ENCODE peak calls at places on chromosome 17, in five cellular contexts. G is prostate gland, E is epithelial cell of prostate, W is tibial artery, Q is A673. P is an unnamed sample.

GRCh38 chr17:82300707-82301270 is 16.6 kb downstream of the CD7 start:
- DNase-seq in Q (peak), W (no peak), E (no peak), G (peak), P (no peak)

GRCh38 chr17:34361478-34362061 is 1.5 kb downstream of the CCL1 start:
- DNase-seq in E (peak), Q (peak), G (peak), W (peak), P (peak)

GRCh38 chr17:58344047-58344790 is 7.8 kb downstream of the SUPT4H1 start:
- DNase-seq in Q (no peak), E (no peak), G (no peak), W (no peak), P (no peak)

GRCh38 chr17:6589266-6589946 is 33.1 kb upstream of the PITPNM3 start:
- DNase-seq in G (no peak), Q (no peak), W (no peak), E (no peak), P (no peak)

GRCh38 chr17:76202516-76202915 is 37.8 kb downstream of the RNF157 start:
- DNase-seq in Q (peak), E (peak), W (no peak), G (no peak), P (no peak)

GRCh38 chr17:75032896-75033294 is 13.9 kb downstream of the ATP5PD start:
- DNase-seq in G (no peak), E (no peak), Q (peak), W (peak), P (no peak)

GRCh38 chr17:21171309-21171922 is 42.5 kb downstream of the TMEM11 start:
- DNase-seq in Q (no peak), G (no peak), E (no peak), W (no peak), P (no peak)

GRCh38 chr17:17472333-17472920 is 4.4 kb upstream of the MED9 start:
- DNase-seq in E (no peak), W (no peak), G (no peak), Q (no peak), P (no peak)

GRCh38 chr17:15048381-15048780 is 216.7 kb downstream of the PMP22 start:
- DNase-seq in E (no peak), Q (no peak), G (no peak), W (no peak), P (no peak)

GRCh38 chr17:28993645-28994426 is 12.0 kb downstream of the SEZ6 start:
- DNase-seq in W (no peak), G (no peak), E (no peak), Q (no peak), P (no peak)

GRCh38 chr17:57955183-57955952 is at the start of gene CUEDC1:
- DNase-seq in E (no peak), G (peak), W (peak), Q (peak), P (peak)

GRCh38 chr17:8062807-8063483 is 24.1 kb downstream of the ALOX15B start:
- DNase-seq in W (no peak), G (no peak), Q (no peak), E (no peak), P (no peak)

GRCh38 chr17:74599023-74599399 is 6.9 kb upstream of the CD300LD start:
- DNase-seq in G (no peak), E (no peak), Q (no peak), W (peak), P (no peak)

GRCh38 chr17:73226556-73227172 is 33.8 kb downstream of the COG1 start:
- DNase-seq in G (no peak), E (no peak), Q (no peak), W (no peak), P (no peak)

GRCh38 chr17:37732313-37732712 is 12.5 kb downstream of the HNF1B start:
- DNase-seq in E (no peak), Q (no peak), W (no peak), G (no peak), P (no peak)

GRCh38 chr17:7476474-7476873 is 3.0 kb downstream of the ZBTB4 start:
- DNase-seq in Q (no peak), G (no peak), W (no peak), E (peak), P (no peak)

GRCh38 chr17:44918006-44918405 is 2.7 kb upstream of the GFAP start:
- DNase-seq in G (no peak), Q (no peak), W (no peak), E (no peak), P (no peak)

GRCh38 chr17:49681336-49681735 is 3.4 kb upstream of the SPOP start:
- DNase-seq in G (no peak), E (no peak), W (no peak), Q (no peak), P (no peak)

GRCh38 chr17:17467720-17468119 is 9.1 kb upstream of the MED9 start:
- DNase-seq in G (no peak), Q (no peak), E (no peak), W (no peak), P (no peak)

GRCh38 chr17:81509687-81510523 is 2.7 kb downstream of the ACTG1 start:
- DNase-seq in Q (no peak), G (no peak), E (no peak), W (no peak), P (no peak)

GRCh38 chr17:20896153-20896649 is 146.6 kb downstream of the USP22 start:
- DNase-seq in G (no peak), E (no peak), W (no peak), Q (peak), P (peak)

GRCh38 chr17:37774508-37774907 is 29.6 kb upstream of the HNF1B start:
- DNase-seq in W (no peak), G (no peak), Q (no peak), E (no peak), P (no peak)

GRCh38 chr17:47287068-47287467 is 33.4 kb downstream of the ITGB3 start:
- DNase-seq in W (no peak), E (no peak), Q (no peak), G (no peak), P (no peak)

GRCh38 chr17:10631048-10631700 is 25.9 kb downstream of the MYH3 start:
- DNase-seq in G (no peak), W (no peak), Q (peak), E (no peak), P (no peak)

GRCh38 chr17:59839646-59840328 is 53.0 kb downstream of the TUBD1 start:
- DNase-seq in G (no peak), W (no peak), Q (no peak), E (no peak), P (no peak)

GRCh38 chr17:43949777-43950176 is 4.0 kb downstream of the PYY start:
- DNase-seq in E (no peak), W (no peak), Q (no peak), G (no peak), P (no peak)

DNA sequence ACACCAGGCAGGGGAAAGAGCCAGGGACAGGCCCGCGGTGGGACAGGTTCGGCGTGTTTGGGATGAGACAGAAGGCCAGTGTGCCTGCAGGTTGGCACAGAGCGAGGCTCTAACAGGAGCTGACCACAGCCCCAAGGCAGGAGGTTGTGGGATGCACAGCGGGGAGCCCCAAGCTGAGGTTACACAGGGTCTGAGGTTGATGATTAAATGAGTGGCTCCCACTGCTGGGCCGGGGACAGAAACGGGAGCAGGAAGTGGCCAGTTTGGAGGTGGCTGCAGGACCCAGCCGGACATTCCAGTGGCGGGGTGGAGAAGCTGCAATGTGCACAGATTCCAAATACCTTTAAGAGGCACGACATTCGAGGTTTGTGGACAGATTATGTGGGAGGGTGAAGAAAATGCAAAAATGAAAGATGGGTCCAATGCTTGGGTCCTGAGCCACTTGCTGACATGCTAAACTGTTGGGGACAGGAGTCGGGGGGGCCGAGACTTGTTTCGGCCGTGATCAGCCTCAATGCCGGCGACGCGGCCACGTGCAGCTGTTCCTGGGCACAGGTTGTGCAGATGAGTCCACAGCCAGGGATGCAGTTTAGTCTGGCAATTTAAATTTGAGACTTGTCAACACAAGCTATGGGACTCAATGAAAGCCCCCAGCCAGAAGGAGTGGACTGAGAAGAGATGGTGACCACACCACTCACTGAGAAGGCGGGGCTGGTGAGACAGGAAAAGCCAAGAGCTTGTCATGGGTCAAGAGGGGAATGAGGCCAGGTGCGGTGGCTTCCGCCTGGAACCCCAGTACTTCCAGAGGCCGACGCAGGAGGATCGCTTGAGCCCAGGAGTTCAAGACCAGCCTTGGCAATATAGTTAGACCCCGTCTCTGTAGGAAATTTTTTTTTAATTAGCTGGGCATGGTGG is 8.7 kb downstream of the ENPP7 start:
- DNase-seq in Q (no peak), W (no peak), E (no peak), G (peak), P (no peak)
- H3K27ac ChIP-seq in Q (no peak), W (no peak), E (no peak), G (no peak), P (no peak)

DNA sequence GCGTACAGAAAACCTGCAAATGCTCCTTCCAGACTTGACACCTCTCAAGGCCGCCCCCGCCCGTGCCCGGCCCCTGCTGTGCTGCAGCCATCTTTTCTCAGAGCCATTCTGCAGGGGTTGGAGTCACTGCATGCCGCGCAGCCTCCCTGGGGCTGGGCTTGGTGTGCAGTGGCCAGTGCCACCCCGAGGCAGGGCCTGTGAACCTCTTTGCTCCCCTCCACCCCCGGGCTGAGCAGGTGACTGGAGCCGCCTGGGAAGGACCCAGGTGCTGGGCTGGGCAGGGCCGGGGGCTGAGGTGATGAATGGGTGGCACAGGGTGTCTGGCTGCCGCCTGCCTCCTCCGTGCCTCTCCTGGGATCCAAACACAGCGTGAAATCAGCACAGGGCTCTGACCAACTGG is 20.3 kb downstream of the MRM3 start:
- DNase-seq in E (no peak), G (no peak), Q (no peak), W (no peak), P (no peak)
- H3K27ac ChIP-seq in E (no peak), G (no peak), Q (no peak), W (no peak), P (no peak)

DNA sequence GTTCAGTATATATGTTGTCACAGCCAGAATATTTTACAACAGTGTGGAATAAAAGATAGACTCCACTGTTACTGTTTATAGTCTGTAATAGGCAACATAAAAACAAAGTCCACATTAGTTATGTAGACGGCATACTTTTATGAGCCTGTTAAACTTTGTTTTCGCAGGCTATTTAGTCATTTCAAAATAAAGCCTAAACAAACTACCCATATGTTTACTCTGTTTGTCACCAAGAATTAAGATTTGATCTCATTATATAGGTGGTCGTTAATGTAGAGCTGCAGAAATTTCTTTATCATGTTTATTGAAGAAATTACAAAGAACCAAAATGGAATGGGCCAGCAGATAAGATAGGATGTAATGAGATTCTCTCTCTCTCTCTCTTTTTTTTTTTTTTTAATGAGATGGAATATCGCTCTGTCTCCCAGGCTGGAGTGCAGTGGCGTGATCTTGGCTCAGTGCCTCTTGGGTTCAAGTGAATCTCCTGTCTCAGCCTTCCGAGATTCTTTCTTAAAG is 943.8 kb upstream of the SOX9 start:
- DNase-seq in G (no peak), W (no peak), E (no peak), Q (no peak), P (no peak)
- H3K27ac ChIP-seq in G (no peak), W (no peak), E (no peak), Q (no peak), P (no peak)

GRCh38 chr17:42573095-42573494 is 4.4 kb downstream of the PSMC3IP start:
- DNase-seq in Q (no peak), G (no peak), E (no peak), W (no peak), P (no peak)
- H3K27ac ChIP-seq in Q (no peak), G (no peak), E (no peak), W (no peak), P (no peak)

GRCh38 chr17:39667262-39668140 is 752 bp upstream of the PNMT start:
- DNase-seq in E (no peak), Q (no peak), G (no peak), W (peak), P (no peak)

GRCh38 chr17:39669897-39670735 is 1.9 kb downstream of the PNMT start:
- DNase-seq in Q (no peak), E (no peak), W (no peak), G (no peak), P (no peak)

GRCh38 chr17:39666231-39666600 is 1.1 kb downstream of the TCAP start:
- DNase-seq in G (no peak), W (no peak), E (no peak), Q (no peak), P (no peak)

GRCh38 chr17:39666601-39667261 is 1.5 kb upstream of the PNMT start:
- DNase-seq in W (peak), Q (no peak), G (no peak), E (no peak), P (peak)

DNA sequence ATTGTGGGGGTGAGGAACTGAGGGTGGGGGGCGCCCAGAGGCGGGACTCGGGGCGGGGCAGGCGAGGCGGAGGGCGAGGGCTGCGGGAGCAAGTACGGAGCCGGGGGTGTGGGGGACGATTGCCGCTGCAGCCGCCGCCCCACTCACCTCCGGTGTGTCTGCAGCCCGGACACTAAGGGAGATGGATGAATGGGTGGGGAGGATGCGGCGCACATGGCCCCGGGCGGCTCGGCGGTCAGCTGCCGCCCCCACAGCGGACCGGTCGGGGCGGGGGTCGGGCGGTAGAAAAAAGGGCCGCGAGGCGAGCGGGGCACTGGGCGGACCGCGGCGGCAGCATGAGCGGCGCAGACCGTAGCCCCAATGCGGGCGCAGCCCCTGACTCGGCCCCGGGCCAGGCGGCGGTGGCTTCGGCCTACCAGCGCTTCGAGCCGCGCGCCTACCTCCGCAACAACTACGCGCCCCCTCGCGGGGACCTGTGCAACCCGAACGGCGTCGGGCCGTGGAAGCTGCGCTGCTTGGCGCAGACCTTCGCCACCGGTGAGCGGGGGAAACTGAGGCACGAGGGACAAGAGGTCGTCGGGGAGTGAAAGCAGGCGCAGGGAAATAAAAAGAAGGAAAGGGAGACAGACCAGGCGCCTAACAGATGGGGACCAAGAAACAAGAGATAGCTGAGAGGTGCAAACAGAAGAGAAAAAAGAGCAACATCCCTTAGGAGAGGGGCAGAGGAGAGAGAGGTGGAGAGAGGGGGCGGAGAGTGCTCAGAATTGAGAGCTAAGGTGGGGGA is at the start of gene PNMT:
- DNase-seq in E (no peak), W (peak), G (peak), Q (peak), P (peak)
- H3K27ac ChIP-seq in E (no peak), W (peak), G (no peak), Q (no peak), P (peak)

GRCh38 chr17:4533522-4534502 is 21.4 kb downstream of the MYBBP1A start:
- DNase-seq in G (no peak), Q (peak), W (no peak), E (no peak), P (peak)

GRCh38 chr17:4535667-4536258 is 19.4 kb downstream of the MYBBP1A start:
- DNase-seq in Q (no peak), G (no peak), W (no peak), E (no peak), P (no peak)

GRCh38 chr17:4532860-4533521 is 22.2 kb downstream of the MYBBP1A start:
- DNase-seq in Q (no peak), W (no peak), E (no peak), G (no peak), P (no peak)

GRCh38 chr17:4534928-4535666 is 20.1 kb downstream of the MYBBP1A start:
- DNase-seq in W (no peak), Q (no peak), G (no peak), E (no peak), P (no peak)

GRCh38 chr17:4534515-4534914 is 20.7 kb downstream of the MYBBP1A start:
- DNase-seq in Q (no peak), G (no peak), W (no peak), E (no peak), P (no peak)
- H3K27ac ChIP-seq in Q (no peak), G (no peak), W (no peak), E (no peak), P (peak)

GRCh38 chr17:78357177-78357586 is 2.7 kb downstream of the SOCS3 start:
- DNase-seq in G (no peak), W (peak), E (no peak), Q (no peak), P (peak)

GRCh38 chr17:78357687-78358537 is 2.0 kb downstream of the SOCS3 start:
- DNase-seq in Q (no peak), W (no peak), E (no peak), G (no peak), P (no peak)

GRCh38 chr17:78356163-78356713 is 3.6 kb downstream of the SOCS3 start:
- DNase-seq in G (no peak), Q (peak), W (no peak), E (peak), P (no peak)

GRCh38 chr17:78355045-78355641 is 4.7 kb downstream of the SOCS3 start:
- DNase-seq in E (no peak), W (no peak), G (no peak), Q (no peak), P (no peak)

GRCh38 chr17:78355701-78356100 is 4.2 kb downstream of the SOCS3 start:
- DNase-seq in Q (no peak), W (no peak), G (no peak), E (no peak), P (no peak)
- H3K27ac ChIP-seq in Q (no peak), W (no peak), G (no peak), E (peak), P (no peak)

DNA sequence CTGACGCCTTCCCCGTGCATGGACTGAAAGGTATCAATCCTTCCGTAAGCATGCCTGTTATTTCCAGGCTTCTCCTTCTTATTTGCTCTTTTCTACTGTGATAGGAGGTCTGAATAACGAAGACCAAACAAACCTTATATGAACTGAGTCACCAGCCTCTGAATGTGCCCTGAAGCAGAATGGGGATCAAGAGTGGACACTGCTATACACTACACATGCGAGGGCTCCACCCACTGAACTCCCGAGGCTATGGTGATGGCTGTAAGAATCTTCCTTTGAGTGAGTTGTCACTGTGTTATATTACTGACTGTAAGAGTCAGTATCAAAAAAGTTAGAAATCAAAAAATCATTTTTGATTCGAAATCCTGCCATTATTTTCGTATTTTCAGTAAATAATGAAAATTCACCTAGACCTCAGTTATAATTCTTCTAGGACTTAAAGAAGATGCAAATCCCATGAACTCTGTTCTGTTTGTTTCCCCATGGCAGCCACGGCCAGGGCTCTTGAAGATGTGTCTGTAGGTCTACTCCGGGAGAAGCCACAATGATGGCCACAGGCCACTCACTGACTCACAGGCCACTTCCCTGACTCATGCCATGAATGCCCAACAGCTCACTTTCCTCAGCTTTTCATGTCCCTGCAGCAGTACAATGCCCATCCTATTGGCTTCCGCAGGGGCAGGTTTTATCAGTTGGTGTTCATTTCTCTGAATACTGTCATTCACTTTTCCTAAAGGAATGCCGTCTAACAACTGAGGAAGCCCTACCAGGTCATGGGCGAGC is 54.7 kb downstream of the ZZEF1 start:
- DNase-seq in Q (no peak), W (no peak), E (no peak), G (no peak), P (no peak)
- H3K27ac ChIP-seq in Q (no peak), W (no peak), E (no peak), G (no peak), P (no peak)

GRCh38 chr17:27559996-27560481 is 70.9 kb upstream of the LGALS9 start:
- DNase-seq in G (no peak), E (no peak), Q (peak), W (peak), P (no peak)
- H3K27ac ChIP-seq in G (no peak), E (no peak), Q (peak), W (peak), P (peak)